ENCODE peak calls at places on chromosomes 2 and 18, in seven cellular contexts. E is HCT116, N is ascending aorta, X is uterus, P is IMR-90, U is NT2/D1, S is spleen. B is an unnamed sample. For H3K36me3, the result is how much of the 10 kb centered on the place peaks cover.

GRCh38 chr2:230974096-230974913 is 21.6 kb upstream of the SPATA3 start:
- DNase-seq in E (no peak), N (no peak), X (no peak), P (peak), U (no peak), S (no peak), B (no peak)

GRCh38 chr2:47607315-47608061 is 175.5 kb upstream of the MSH6 start:
- DNase-seq in E (no peak), N (no peak), X (no peak), P (no peak), U (no peak), S (no peak), B (no peak)

GRCh38 chr2:161102770-161103450 is 57.3 kb upstream of the TANK start:
- DNase-seq in E (no peak), N (no peak), X (no peak), P (peak), U (no peak), S (no peak), B (peak)

GRCh38 chr2:134011936-134012586 is 241.8 kb upstream of the MGAT5 start:
- DNase-seq in E (no peak), N (no peak), X (no peak), P (peak), U (no peak), S (no peak), B (no peak)

GRCh38 chr2:240501531-240501991 is 56.2 kb downstream of the ANKMY1 start:
- DNase-seq in E (no peak), N (no peak), X (peak), P (no peak), U (no peak), S (peak), B (no peak)

GRCh38 chr18:8980496-8981402 is 121.8 kb upstream of the NDUFV2 start:
- DNase-seq in E (no peak), N (no peak), X (no peak), P (no peak), U (peak), S (no peak), B (no peak)

GRCh38 chr18:21803495-21803894 is 62.9 kb downstream of the MIB1 start:
- DNase-seq in E (no peak), N (no peak), X (no peak), P (peak), U (no peak), S (no peak), B (peak)

GRCh38 chr18:518081-518480 is 17.6 kb upstream of the COLEC12 start:
- DNase-seq in E (no peak), N (no peak), X (no peak), P (no peak), U (no peak), S (no peak), B (no peak)

GRCh38 chr2:171529914-171530313 is 7.6 kb downstream of the CYBRD1 start:
- DNase-seq in E (no peak), N (no peak), X (no peak), P (no peak), U (no peak), S (no peak), B (peak)

GRCh38 chr2:46187112-46187618 is 110.0 kb upstream of the EPAS1 start:
- DNase-seq in E (no peak), N (no peak), X (peak), P (peak), U (no peak), S (no peak), B (no peak)

GRCh38 chr18:76450912-76451421 is 44.1 kb downstream of the ZNF516 start:
- DNase-seq in E (no peak), N (peak), X (no peak), P (peak), U (no peak), S (peak), B (peak)

GRCh38 chr2:15655123-15655887 is 63.6 kb downstream of the DDX1 start:
- DNase-seq in E (no peak), N (no peak), X (no peak), P (no peak), U (no peak), S (no peak), B (no peak)

GRCh38 chr2:60818272-60818671 is 62.2 kb downstream of the PAPOLG start:
- DNase-seq in E (no peak), N (peak), X (no peak), P (peak), U (no peak), S (no peak), B (no peak)

GRCh38 chr18:56945171-56945863 is 201.6 kb upstream of the BOD1L2 start:
- DNase-seq in E (no peak), N (no peak), X (no peak), P (peak), U (no peak), S (no peak), B (no peak)

GRCh38 chr2:108297436-108298141 is 8.9 kb downstream of the SULT1C2 start:
- DNase-seq in E (no peak), N (no peak), X (no peak), P (peak), U (no peak), S (no peak), B (no peak)

GRCh38 chr18:3332376-3332775 is 70.4 kb downstream of the MYL12B start:
- DNase-seq in E (no peak), N (no peak), X (no peak), P (peak), U (no peak), S (no peak), B (no peak)

GRCh38 chr2:164896634-164897033 is 55.0 kb upstream of the COBLL1 start:
- DNase-seq in E (peak), N (no peak), X (no peak), P (peak), U (no peak), S (no peak), B (peak)

GRCh38 chr2:189527812-189528591 is 52.6 kb downstream of the SLC40A1 start:
- DNase-seq in E (no peak), N (no peak), X (no peak), P (no peak), U (no peak), S (no peak), B (no peak)

GRCh38 chr2:127675335-127676261 is at the start of gene LIMS2:
- DNase-seq in E (no peak), N (peak), X (peak), P (peak), U (peak), S (peak), B (peak)

GRCh38 chr2:142791335-142791734 is 86.1 kb upstream of the KYNU start:
- DNase-seq in E (no peak), N (no peak), X (no peak), P (no peak), U (no peak), S (no peak), B (no peak)

GRCh38 chr2:71882949-71883472 is 264.7 kb downstream of the CYP26B1 start:
- DNase-seq in E (peak), N (peak), X (peak), P (peak), U (no peak), S (peak), B (peak)

GRCh38 chr18:79588636-79589481 is 90.7 kb upstream of the CTDP1 start:
- DNase-seq in E (no peak), N (peak), X (peak), P (peak), U (no peak), S (peak), B (peak)

GRCh38 chr18:40243592-40243991 is 1711.4 kb upstream of the PIK3C3 start:
- DNase-seq in E (no peak), N (no peak), X (no peak), P (no peak), U (no peak), S (no peak), B (no peak)

GRCh38 chr18:28007841-28008240 is 169.1 kb downstream of the CDH2 start:
- DNase-seq in E (no peak), N (no peak), X (no peak), P (peak), U (no peak), S (no peak), B (no peak)

GRCh38 chr2:218744615-218745014 is 34.0 kb downstream of the TTLL4 start:
- DNase-seq in E (no peak), N (no peak), X (no peak), P (no peak), U (no peak), S (no peak), B (no peak)
- H3K36me3 ChIP-seq in E (under half), N (under half), X (under half), P (under half), U (half or more), S (under half), B (half or more)

GRCh38 chr2:28780496-28780895 is 28.9 kb downstream of the PPP1CB start:
- DNase-seq in E (no peak), N (no peak), X (no peak), P (no peak), U (no peak), S (no peak), B (no peak)
- H3K36me3 ChIP-seq in E (under half), N (half or more), X (under half), P (under half), U (half or more), S (half or more), B (half or more)

GRCh38 chr2:68387408-68388350 is 22.6 kb downstream of the PLEK start:
- DNase-seq in E (no peak), N (no peak), X (no peak), P (no peak), U (no peak), S (no peak), B (no peak)

GRCh38 chr2:68386362-68386761 is 21.3 kb downstream of the PLEK start:
- DNase-seq in E (no peak), N (no peak), X (no peak), P (no peak), U (no peak), S (no peak), B (no peak)

GRCh38 chr2:68385232-68385906 is 20.3 kb downstream of the PLEK start:
- DNase-seq in E (no peak), N (no peak), X (no peak), P (no peak), U (no peak), S (peak), B (peak)

GRCh38 chr2:68384485-68385107 is 19.5 kb downstream of the PLEK start:
- DNase-seq in E (no peak), N (no peak), X (no peak), P (no peak), U (no peak), S (no peak), B (no peak)

GRCh38 chr2:68385907-68386287 is 20.8 kb downstream of the PLEK start:
- DNase-seq in E (no peak), N (no peak), X (no peak), P (no peak), U (no peak), S (no peak), B (no peak)
- H3K36me3 ChIP-seq in E (under half), N (under half), X (under half), P (under half), U (under half), S (under half), B (under half)

GRCh38 chr2:24206714-24207113 is 31.9 kb downstream of the FAM228A start:
- DNase-seq in E (no peak), N (no peak), X (no peak), P (no peak), U (no peak), S (no peak), B (no peak)
- H3K36me3 ChIP-seq in E (under half), N (half or more), X (under half), P (under half), U (under half), S (half or more), B (under half)

GRCh38 chr2:206054952-206055351 is 31.0 kb downstream of the INO80D start:
- DNase-seq in E (no peak), N (no peak), X (no peak), P (no peak), U (no peak), S (no peak), B (peak)

GRCh38 chr2:206056286-206056685 is 29.7 kb downstream of the INO80D start:
- DNase-seq in E (no peak), N (no peak), X (no peak), P (no peak), U (no peak), S (no peak), B (no peak)

GRCh38 chr2:206049387-206049786 is 36.6 kb downstream of the INO80D start:
- DNase-seq in E (no peak), N (no peak), X (no peak), P (no peak), U (no peak), S (no peak), B (no peak)

GRCh38 chr2:206051912-206052311 is 34.1 kb downstream of the INO80D start:
- DNase-seq in E (no peak), N (no peak), X (no peak), P (no peak), U (no peak), S (no peak), B (no peak)
- H3K36me3 ChIP-seq in E (under half), N (under half), X (under half), P (under half), U (under half), S (under half), B (under half)

DNA sequence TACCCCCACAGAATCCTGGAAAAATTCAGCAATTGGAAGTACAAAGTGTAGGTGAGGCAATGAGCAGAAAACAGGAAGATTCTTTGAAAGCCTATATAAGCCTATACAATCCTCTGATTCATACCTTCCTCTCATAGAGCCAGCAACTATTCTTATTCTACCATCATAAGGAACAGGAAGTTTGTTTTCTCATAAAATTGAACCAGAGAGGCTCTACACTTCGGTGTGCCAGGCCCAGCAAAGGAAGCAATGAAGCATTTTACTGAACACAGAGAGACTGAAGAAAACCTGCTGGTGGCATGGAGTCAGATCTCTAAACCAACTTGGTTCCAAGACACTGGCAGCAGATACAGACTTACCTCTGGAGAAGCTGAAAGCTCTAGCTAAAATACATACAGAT is 18.7 kb downstream of the CASP8 start:
- DNase-seq in E (no peak), N (no peak), X (no peak), P (no peak), U (no peak), S (no peak), B (no peak)
- H3K36me3 ChIP-seq in E (under half), N (under half), X (under half), P (under half), U (half or more), S (half or more), B (under half)

GRCh38 chr2:237980087-237980486 is 13.3 kb downstream of the UBE2F start:
- DNase-seq in E (no peak), N (no peak), X (no peak), P (no peak), U (no peak), S (no peak), B (no peak)

GRCh38 chr2:237977380-237977779 is 10.6 kb downstream of the UBE2F start:
- DNase-seq in E (no peak), N (no peak), X (no peak), P (no peak), U (no peak), S (no peak), B (no peak)

GRCh38 chr2:237979331-237979730 is 12.5 kb downstream of the UBE2F start:
- DNase-seq in E (no peak), N (no peak), X (no peak), P (no peak), U (no peak), S (no peak), B (no peak)

GRCh38 chr2:237980751-237981150 is 13.9 kb downstream of the UBE2F start:
- DNase-seq in E (no peak), N (no peak), X (no peak), P (no peak), U (no peak), S (no peak), B (no peak)

DNA sequence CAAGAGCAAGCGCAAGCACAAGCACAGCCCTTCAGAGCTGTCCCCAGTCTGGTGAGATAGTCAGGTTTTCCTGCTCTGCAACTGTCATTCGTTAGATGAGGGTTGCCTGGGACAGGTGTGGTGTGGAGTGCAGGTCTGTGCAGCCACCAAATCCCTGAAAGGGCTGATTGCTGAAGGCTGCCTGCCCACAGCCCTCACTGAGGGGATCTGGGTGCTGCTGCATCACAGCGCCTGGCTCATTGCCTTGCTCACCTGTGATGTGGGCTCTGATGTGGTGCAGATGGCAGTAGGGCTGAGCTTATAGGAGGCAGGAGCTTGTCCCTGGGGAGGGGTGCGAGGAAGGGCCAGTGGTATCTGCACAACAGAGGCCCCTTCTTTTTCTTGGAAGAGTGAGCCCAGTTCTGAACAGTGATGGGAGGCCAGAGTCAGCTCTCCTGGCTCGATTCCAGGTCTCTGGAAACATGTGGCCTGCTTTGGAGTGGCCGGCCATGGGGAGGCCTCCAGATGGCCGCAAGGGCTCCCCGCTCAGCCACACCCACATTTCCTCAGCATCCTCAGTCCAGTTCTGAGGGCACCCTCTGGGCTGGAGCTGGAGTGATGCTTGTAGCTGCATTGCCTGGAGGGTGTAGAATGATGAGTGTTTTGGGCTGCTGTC is 11.4 kb downstream of the UBE2F start:
- DNase-seq in E (no peak), N (no peak), X (peak), P (peak), U (no peak), S (no peak), B (no peak)
- H3K36me3 ChIP-seq in E (under half), N (under half), X (under half), P (under half), U (under half), S (under half), B (under half)

GRCh38 chr2:201156051-201156450 is 26.9 kb upstream of the CASP10 start:
- DNase-seq in E (no peak), N (no peak), X (no peak), P (no peak), U (no peak), S (no peak), B (no peak)
- H3K36me3 ChIP-seq in E (under half), N (half or more), X (under half), P (under half), U (under half), S (half or more), B (under half)

GRCh38 chr2:191001032-191001431 is 12.9 kb downstream of the STAT1 start:
- DNase-seq in E (no peak), N (no peak), X (no peak), P (no peak), U (no peak), S (no peak), B (no peak)

GRCh38 chr2:191003405-191004309 is 10.3 kb downstream of the STAT1 start:
- DNase-seq in E (no peak), N (no peak), X (no peak), P (no peak), U (no peak), S (no peak), B (no peak)

GRCh38 chr2:190999949-191000665 is 13.9 kb downstream of the STAT1 start:
- DNase-seq in E (no peak), N (no peak), X (no peak), P (no peak), U (no peak), S (no peak), B (no peak)

GRCh38 chr2:190999058-190999457 is 14.9 kb downstream of the STAT1 start:
- DNase-seq in E (no peak), N (no peak), X (no peak), P (no peak), U (no peak), S (no peak), B (no peak)

DNA sequence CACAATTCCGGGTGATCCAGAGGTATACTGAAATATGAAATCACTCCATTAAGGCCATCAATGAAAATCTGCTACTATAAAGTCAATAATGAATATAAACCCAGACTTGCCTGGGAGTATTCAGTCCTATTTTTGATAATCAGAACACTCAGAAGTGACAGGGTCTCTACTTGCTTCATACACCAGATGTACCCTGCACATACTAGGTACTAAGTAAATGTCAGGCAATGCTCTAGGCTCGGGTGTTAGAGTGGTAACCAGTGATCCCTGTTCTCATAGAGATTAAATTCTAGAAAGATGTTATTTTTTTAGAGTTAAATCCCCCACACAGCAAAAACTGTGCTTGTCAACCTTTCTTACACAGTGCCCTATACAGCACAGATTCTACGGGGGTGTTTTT is 12.3 kb downstream of the STAT1 start:
- DNase-seq in E (no peak), N (no peak), X (no peak), P (no peak), U (no peak), S (no peak), B (no peak)
- H3K36me3 ChIP-seq in E (half or more), N (half or more), X (under half), P (half or more), U (half or more), S (half or more), B (half or more)

GRCh38 chr18:12327510-12328178 is 19.6 kb downstream of the TUBB6 start:
- DNase-seq in E (peak), N (peak), X (peak), P (peak), U (no peak), S (peak), B (peak)

GRCh38 chr18:12324991-12325725 is 17.1 kb downstream of the TUBB6 start:
- DNase-seq in E (no peak), N (peak), X (no peak), P (no peak), U (no peak), S (no peak), B (no peak)

GRCh38 chr18:12325726-12326245 is 17.7 kb downstream of the TUBB6 start:
- DNase-seq in E (no peak), N (no peak), X (no peak), P (no peak), U (no peak), S (no peak), B (no peak)

GRCh38 chr18:12328179-12328823 is 20.3 kb downstream of the TUBB6 start:
- DNase-seq in E (no peak), N (peak), X (no peak), P (no peak), U (no peak), S (no peak), B (no peak)

GRCh38 chr18:12326711-12327460 is 18.8 kb downstream of the TUBB6 start:
- DNase-seq in E (no peak), N (no peak), X (no peak), P (no peak), U (no peak), S (no peak), B (no peak)
- H3K36me3 ChIP-seq in E (under half), N (under half), X (under half), P (half or more), U (half or more), S (under half), B (half or more)